ENCODE peak calls at places on chromosomes 12 and 14, in six cellular contexts. J, N, R, X, T and E are unnamed samples.

GRCh38 chr14:104192146-104192882 is 53.9 kb downstream of the KIF26A start:
- DNase-seq in J (no peak), N (no peak), R (no peak), X (no peak), T (no peak), E (no peak)

GRCh38 chr14:101900253-101900652 is 64.1 kb upstream of the DYNC1H1 start:
- DNase-seq in J (no peak), N (no peak), R (no peak), X (no peak), T (no peak), E (no peak)

GRCh38 chr12:131001493-131001892 is 47.8 kb downstream of the ADGRD1 start:
- DNase-seq in J (no peak), N (no peak), R (no peak), X (no peak), T (no peak), E (no peak)

GRCh38 chr14:75452900-75453816 is 25.3 kb downstream of the JDP2 start:
- DNase-seq in J (peak; percentile 80), N (peak; percentile 55), R (no peak), X (peak; percentile 74), T (no peak), E (peak; percentile 84)

GRCh38 chr14:95961481-95961880 is 77.7 kb upstream of the C14orf132 start:
- DNase-seq in J (no peak), N (no peak), R (no peak), X (no peak), T (no peak), E (no peak)

GRCh38 chr14:104284107-104284592 is 145.8 kb downstream of the KIF26A start:
- DNase-seq in J (no peak), N (no peak), R (peak; percentile 38), X (no peak), T (no peak), E (no peak)

GRCh38 chr12:132094269-132094891 is 49.7 kb downstream of the DDX51 start:
- DNase-seq in J (no peak), N (no peak), R (no peak), X (no peak), T (no peak), E (no peak)

GRCh38 chr12:88650715-88651114 is 70.4 kb upstream of the KITLG start:
- DNase-seq in J (peak; percentile 63), N (no peak), R (no peak), X (no peak), T (no peak), E (no peak)

GRCh38 chr14:89775161-89775560 is 179.4 kb downstream of the EFCAB11 start:
- DNase-seq in J (no peak), N (no peak), R (no peak), X (no peak), T (no peak), E (no peak)

GRCh38 chr14:69013943-69014782 is 35.1 kb upstream of the ACTN1 start:
- DNase-seq in J (peak; percentile 44), N (no peak), R (no peak), X (peak; percentile 76), T (no peak), E (no peak)

GRCh38 chr12:26298785-26299621 is 103.6 kb downstream of the SSPN start:
- DNase-seq in J (no peak), N (peak; percentile 55), R (no peak), X (no peak), T (peak; percentile 51), E (peak; percentile 76)

GRCh38 chr12:61993734-61994345 is 266.4 kb upstream of the USP15 start:
- DNase-seq in J (no peak), N (no peak), R (no peak), X (no peak), T (no peak), E (peak; percentile 13)